ENCODE peak calls at places on chromosome 2, in five cellular contexts. G is HCT116, F is K562, H is GM12878, Y is H1. U is an unnamed sample.

GRCh38 chr2:188326290-188326668 is 34.6 kb downstream of the GULP1 start:
- DNase-seq in G (no peak), F (no peak), H (no peak), Y (no peak), U (no peak)

GRCh38 chr2:157747695-157748370 is 119.2 kb upstream of the ACVR1C start:
- DNase-seq in G (no peak), F (no peak), H (peak; percentile 28), Y (no peak), U (no peak)

GRCh38 chr2:8288206-8288605 is 393.6 kb upstream of the ID2 start:
- DNase-seq in G (no peak), F (no peak), H (no peak), Y (no peak), U (no peak)

GRCh38 chr2:241659150-241659739 is 21.8 kb downstream of the ATG4B start:
- DNase-seq in G (no peak), F (no peak), H (no peak), Y (peak; percentile 65), U (peak; percentile 78)

GRCh38 chr2:226434702-226435101 is 364.9 kb downstream of the IRS1 start:
- DNase-seq in G (no peak), F (no peak), H (no peak), Y (no peak), U (no peak)

GRCh38 chr2:86274265-86274917 is 63.0 kb downstream of the REEP1 start:
- DNase-seq in G (peak; percentile 31), F (no peak), H (peak; percentile 56), Y (peak; percentile 10), U (no peak)

GRCh38 chr2:101759162-101759561 is 61.7 kb downstream of the MAP4K4 start:
- DNase-seq in G (peak; percentile 57), F (no peak), H (no peak), Y (no peak), U (no peak)

GRCh38 chr2:162579986-162580385 is 236.1 kb downstream of the GCA start:
- DNase-seq in G (no peak), F (no peak), H (no peak), Y (no peak), U (peak; percentile 99)

GRCh38 chr2:96959406-96960110 is 26.8 kb downstream of the FAM178B start:
- DNase-seq in G (no peak), F (no peak), H (no peak), Y (no peak), U (no peak)

GRCh38 chr2:96960271-96960955 is 26.0 kb downstream of the FAM178B start:
- DNase-seq in G (peak; percentile 79), F (peak; percentile 89), H (no peak), Y (peak; percentile 97), U (peak; percentile 76)

GRCh38 chr2:96961551-96961950 is 24.8 kb downstream of the FAM178B start:
- DNase-seq in G (no peak), F (no peak), H (no peak), Y (no peak), U (no peak)

GRCh38 chr2:96962567-96963203 is 23.7 kb downstream of the FAM178B start:
- DNase-seq in G (no peak), F (no peak), H (no peak), Y (no peak), U (no peak)

GRCh38 chr2:96960956-96961350 is 25.4 kb downstream of the FAM178B start:
- DNase-seq in G (no peak), F (no peak), H (no peak), Y (no peak), U (no peak)
- H3K9ac ChIP-seq in G (no peak overlapping the region), F (no peak overlapping the region), H (no peak overlapping the region), Y (no peak overlapping the region), U (no peak overlapping the region)

DNA sequence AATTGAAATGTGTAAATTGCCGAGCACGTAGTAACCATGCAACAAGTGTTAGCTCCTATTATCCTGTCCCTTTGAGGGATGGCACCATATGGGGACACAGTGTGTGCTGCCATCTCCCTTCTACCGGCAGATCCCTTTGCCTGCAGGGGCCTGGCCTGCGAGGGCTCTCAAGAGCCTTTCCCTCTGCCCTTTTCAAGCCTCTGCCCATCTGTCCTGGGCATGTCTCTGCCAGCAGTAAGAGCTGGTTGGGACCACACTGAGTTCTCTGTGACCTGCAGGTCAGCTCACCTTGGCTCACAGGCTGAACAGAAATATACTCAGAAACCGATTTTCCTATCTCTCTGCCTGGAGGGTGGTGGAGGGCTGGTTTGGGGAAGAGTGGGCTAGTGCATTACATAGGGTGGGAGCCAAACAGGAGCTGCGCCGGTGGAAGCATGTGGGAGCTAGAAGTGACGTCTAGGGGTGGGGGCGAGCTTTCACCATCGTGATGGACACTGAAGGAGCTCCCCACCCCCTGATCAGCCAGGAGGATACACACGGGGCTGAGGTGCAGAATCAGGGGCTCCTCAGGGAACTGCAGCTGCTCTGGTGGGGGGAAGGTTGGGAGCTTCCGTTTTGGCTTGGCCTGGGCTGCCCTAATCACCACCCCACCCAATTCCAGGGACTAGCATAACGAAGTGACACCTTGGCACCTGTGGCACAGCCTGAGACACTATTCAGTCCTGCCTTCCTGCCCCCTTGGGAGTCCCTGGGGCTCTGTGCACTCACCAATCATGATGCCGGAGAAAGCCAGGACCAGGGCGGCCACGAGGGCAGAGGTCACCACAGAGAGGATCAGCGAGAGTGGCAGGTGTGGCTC is 109.7 kb downstream of the CLIP4 start:
- DNase-seq in G (no peak), F (no peak), H (no peak), Y (no peak), U (no peak)
- TF ChIP-seq POLR2AphosphoS5 in G (no peak), F (no peak), H (no peak), Y (no peak), U (no peak)

DNA sequence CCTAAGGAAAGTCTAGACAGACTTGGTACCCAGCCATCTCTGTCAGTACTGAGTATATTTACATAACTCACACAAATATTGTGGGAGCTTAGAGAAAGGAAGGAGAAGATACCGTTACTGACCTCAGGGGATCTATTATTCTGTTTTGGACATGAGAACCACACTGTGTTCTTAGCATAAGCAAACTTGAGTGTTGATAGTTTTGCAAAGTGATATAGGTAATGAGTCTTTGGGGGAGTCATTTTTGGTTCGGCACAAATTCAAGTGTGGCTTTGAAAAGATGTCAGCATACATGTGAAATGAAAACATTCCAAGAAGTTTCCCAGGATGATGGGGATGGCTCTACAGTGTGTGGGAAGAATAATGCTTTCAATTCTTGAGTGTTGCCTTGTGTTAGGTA is 24.1 kb downstream of the SMARCAL1 start:
- DNase-seq in G (no peak), F (no peak), H (no peak), Y (no peak), U (no peak)
- TF ChIP-seq SP1 in G (no peak), F (no peak), H (no peak), Y (no peak), U (no peak)

DNA sequence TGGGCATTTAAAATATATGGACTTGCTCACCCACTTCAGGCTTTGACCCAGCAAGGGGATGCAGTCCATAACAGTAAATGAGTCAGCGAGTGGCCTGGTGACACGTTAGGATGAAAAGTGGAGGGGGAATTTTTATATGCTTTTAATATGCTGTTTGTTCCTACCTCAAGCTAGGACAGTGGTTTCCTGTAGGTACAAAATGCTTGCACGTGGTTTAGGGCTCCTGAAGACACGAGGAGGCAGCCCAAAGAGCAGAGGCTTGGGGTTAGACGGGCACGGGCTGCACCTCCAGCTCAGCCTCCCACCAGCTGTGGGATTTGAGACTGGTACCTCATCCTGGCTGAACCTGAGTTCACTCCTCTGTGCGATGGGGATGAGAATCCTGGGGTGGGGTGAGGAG is 306.2 kb upstream of the CXCR4 start:
- DNase-seq in G (no peak), F (no peak), H (no peak), Y (no peak), U (no peak)
- H3K9ac ChIP-seq in G (no peak overlapping the region), F (no peak overlapping the region), H (no peak overlapping the region), Y (no peak overlapping the region), U (no peak overlapping the region)

U was measured in HepG2.